ENCODE peak calls at places on chromosomes 6 and 20, in eight cellular contexts. W is PC-9, O is upper lobe of left lung, R is astrocyte of the cerebellum, C is prostate gland, K is cardiac muscle cell, B is GM12878, Q is cardiac fibroblast. L is an unnamed sample.
A peak's percentile ranks its signal among the peaks of the same experiment; 100 is the strongest.

GRCh38 chr6:25942561-25943147 is 12.2 kb upstream of the SLC17A2 start:
- DNase-seq in W (no peak), C (no peak), R (no peak), O (no peak), B (no peak), Q (peak; percentile 73), K (peak; percentile 15), L (peak; percentile 56)

GRCh38 chr6:12289655-12290489 is at the start of gene EDN1:
- DNase-seq in B (peak; percentile 51), W (peak; percentile 85), Q (peak; percentile 93), R (peak; percentile 56), C (peak; percentile 84), K (peak; percentile 86), O (peak; percentile 89), L (peak; percentile 87)

GRCh38 chr6:4055420-4056041 is 23.4 kb downstream of the FAM217A start:
- DNase-seq in W (peak; percentile 29), K (no peak), B (no peak), R (peak; percentile 35), Q (peak; percentile 74), O (no peak), C (peak; percentile 12), L (peak; percentile 70)

GRCh38 chr6:133240511-133241087 is 558 bp upstream of the EYA4 start:
- DNase-seq in B (no peak), K (peak; percentile 46), O (no peak), W (peak; percentile 44), Q (peak; percentile 13), C (no peak), R (no peak), L (peak; percentile 24)

GRCh38 chr6:36692220-36692619 is 5.4 kb upstream of the RAB44 start:
- DNase-seq in O (peak; percentile 69), K (no peak), B (no peak), W (no peak), R (no peak), C (no peak), Q (no peak), L (no peak)

GRCh38 chr20:38217791-38218565 is 42.6 kb downstream of the KIAA1755 start:
- DNase-seq in O (no peak), R (peak; percentile 74), C (no peak), B (no peak), W (peak; percentile 78), Q (peak; percentile 89), K (peak; percentile 24), L (no peak)

GRCh38 chr20:58344741-58345140 is 35.2 kb downstream of the RAB22A start:
- DNase-seq in Q (peak; percentile 19), R (no peak), C (no peak), W (no peak), O (no peak), B (no peak), K (no peak), L (no peak)

GRCh38 chr6:74113901-74114300 is 417.9 kb downstream of the CD109 start:
- DNase-seq in B (no peak), K (no peak), C (no peak), W (no peak), Q (no peak), R (no peak), O (no peak), L (no peak)

GRCh38 chr20:12414446-12415274 is 497.0 kb downstream of the BTBD3 start:
- DNase-seq in C (no peak), R (no peak), K (peak; percentile 19), Q (peak; percentile 38), W (peak; percentile 25), B (no peak), O (no peak), L (no peak)

GRCh38 chr6:160337301-160337700 is 10.9 kb upstream of the SLC22A3 start:
- DNase-seq in Q (peak; percentile 48), K (no peak), B (no peak), R (no peak), C (no peak), W (no peak), O (no peak), L (no peak)

GRCh38 chr6:92810913-92811312 is 608.4 kb downstream of the EPHA7 start:
- DNase-seq in C (peak; percentile 16), O (no peak), W (peak; percentile 29), K (peak; percentile 76), Q (peak; percentile 37), B (peak; percentile 13), R (peak; percentile 28), L (peak; percentile 60)

GRCh38 chr20:21433329-21433890 is 36.1 kb upstream of the NKX2-4 start:
- DNase-seq in B (no peak), K (no peak), C (no peak), R (no peak), Q (peak; percentile 14), W (no peak), O (no peak), L (no peak)

GRCh38 chr6:51654647-51655046 is 432.8 kb downstream of the PKHD1 start:
- DNase-seq in R (no peak), K (no peak), O (no peak), Q (no peak), W (no peak), B (no peak), C (no peak), L (no peak)

DNA sequence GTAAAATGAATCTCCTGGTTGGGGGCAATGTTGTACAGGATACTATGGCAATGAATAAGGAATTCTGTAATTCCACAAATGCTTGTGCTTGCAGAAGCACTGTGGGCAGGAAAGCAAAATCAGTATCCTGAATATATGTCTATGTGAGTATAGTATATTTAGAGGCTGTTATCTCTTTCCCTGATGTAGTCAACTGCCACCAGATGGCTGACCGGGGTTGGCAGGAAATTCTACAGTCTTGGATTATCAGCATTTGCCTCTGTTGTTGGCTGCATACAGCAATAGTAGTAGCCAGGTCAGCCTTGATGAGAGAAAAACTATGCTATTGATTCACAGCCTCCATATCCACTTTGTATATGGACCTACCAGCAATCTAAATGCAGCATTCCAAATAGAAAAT is 425.1 kb upstream of the JAG1 start:
- DNase-seq in B (no peak), K (no peak), O (no peak), C (no peak), R (no peak), W (no peak), Q (no peak), L (no peak)
- TF ChIP-seq CTCF in B (peak; percentile 20), K (no peak), O (no peak), C (no peak), R (no peak), W (peak; percentile 31), Q (no peak), L (peak; percentile 43)

GRCh38 chr6:126531273-126531672 is 191.4 kb downstream of the CENPW start:
- DNase-seq in B (no peak), W (no peak), O (no peak), C (no peak), Q (no peak), K (no peak), R (no peak), L (no peak)

GRCh38 chr6:126530777-126531176 is 190.9 kb downstream of the CENPW start:
- DNase-seq in C (no peak), O (no peak), K (no peak), W (no peak), B (no peak), R (no peak), Q (no peak), L (no peak)

GRCh38 chr6:126527016-126527606 is 187.2 kb downstream of the CENPW start:
- DNase-seq in C (no peak), R (no peak), O (no peak), K (no peak), W (no peak), B (no peak), Q (no peak), L (no peak)

GRCh38 chr6:126531840-126532239 is 191.9 kb downstream of the CENPW start:
- DNase-seq in C (no peak), R (no peak), W (no peak), O (no peak), B (peak; percentile 20), Q (no peak), K (no peak), L (no peak)

DNA sequence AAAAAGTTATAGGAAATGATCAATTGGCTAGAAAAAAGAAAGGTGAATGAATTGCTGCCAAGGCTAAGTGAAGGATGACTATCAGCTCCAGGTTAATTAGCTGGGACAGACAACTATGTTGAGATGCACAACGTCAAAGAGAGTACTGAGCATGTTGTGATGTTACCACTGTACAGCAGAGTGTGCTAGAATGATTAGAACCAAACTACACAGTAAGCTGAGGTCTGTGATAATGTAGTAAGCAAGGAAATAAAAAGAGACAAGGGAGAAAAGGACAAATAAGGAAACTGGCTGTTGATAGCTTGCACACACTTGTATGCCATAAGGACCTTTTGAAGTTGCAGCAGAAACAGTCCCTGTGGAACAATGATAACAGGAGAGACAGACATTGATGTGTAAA is 189.7 kb downstream of the CENPW start:
- DNase-seq in K (no peak), Q (no peak), W (no peak), B (no peak), C (no peak), O (no peak), R (no peak), L (peak; percentile 9)
- TF ChIP-seq CTCF in K (no peak), Q (no peak), W (no peak), B (peak; percentile 12), C (no peak), O (no peak), R (no peak), L (peak; percentile 42)

DNA sequence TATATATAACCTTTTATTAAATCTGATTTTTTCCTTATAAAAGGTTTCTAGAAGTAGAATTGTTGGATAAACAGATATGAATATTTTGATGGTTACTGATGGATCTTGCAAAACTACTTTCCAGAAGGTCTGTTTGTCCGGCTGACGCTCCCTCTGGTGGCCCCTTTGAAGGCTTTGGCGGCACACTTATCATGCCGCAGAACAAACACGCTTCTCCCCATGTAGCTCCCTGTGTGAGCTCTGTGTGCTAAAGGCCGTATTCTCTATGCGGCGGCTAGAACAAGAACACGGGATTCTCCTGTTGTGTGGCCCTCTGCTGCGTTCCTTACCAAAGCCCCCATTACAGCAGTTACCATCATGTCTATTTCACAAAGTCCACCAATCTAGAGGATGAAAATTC is 30.0 kb downstream of the PPP1R3G start:
- DNase-seq in K (no peak), R (peak; percentile 24), O (peak; percentile 40), Q (peak; percentile 40), C (no peak), B (no peak), W (no peak), L (peak; percentile 29)
- TF ChIP-seq CTCF in K (peak; percentile 32), R (peak; percentile 60), O (no peak), Q (peak; percentile 44), C (no peak), B (no peak), W (no peak), L (peak; percentile 49)

GRCh38 chr6:136890194-136890558 is 31.9 kb upstream of the SLC35D3 start:
- DNase-seq in B (no peak), Q (no peak), O (no peak), R (no peak), K (no peak), C (no peak), W (no peak), L (no peak)

GRCh38 chr6:136887899-136888298 is 34.2 kb upstream of the SLC35D3 start:
- DNase-seq in R (no peak), C (no peak), Q (no peak), B (no peak), K (no peak), O (no peak), W (no peak), L (no peak)

GRCh38 chr6:136889271-136890193 is 32.6 kb upstream of the SLC35D3 start:
- DNase-seq in K (no peak), O (no peak), Q (no peak), B (no peak), W (no peak), C (no peak), R (no peak), L (peak; percentile 39)

GRCh38 chr6:136890986-136891385 is 31.1 kb upstream of the SLC35D3 start:
- DNase-seq in W (no peak), Q (no peak), C (no peak), R (no peak), O (no peak), K (no peak), B (no peak), L (no peak)

GRCh38 chr6:136886110-136886509 is 36.0 kb upstream of the SLC35D3 start:
- DNase-seq in W (no peak), Q (no peak), C (no peak), K (no peak), O (no peak), B (no peak), R (no peak), L (no peak)
- TF ChIP-seq CTCF in W (no peak), Q (no peak), C (no peak), K (no peak), O (no peak), B (no peak), R (no peak), L (no peak)